ENCODE peak calls at places on chromosomes 7 and 10, in six cellular contexts. One of them, this sample, is unnamed.

GRCh38 chr7:5041047-5041446 is 4.6 kb upstream of the RBAK start:
- DNase-seq in GM12878: no peak
- DNase-seq in H1: no peak
- DNase-seq in GM12891: no peak
- DNase-seq in K562: no peak
- DNase-seq in HepG2: no peak
- DNase-seq in this sample: no peak

GRCh38 chr10:88174391-88174790 is 311.0 kb downstream of the PTEN start:
- DNase-seq in HepG2: no peak
- DNase-seq in GM12878: no peak
- DNase-seq in H1: no peak
- DNase-seq in K562: no peak
- DNase-seq in GM12891: no peak
- DNase-seq in this sample: no peak

GRCh38 chr10:61503051-61503450 is 49.9 kb upstream of the TMEM26 start:
- DNase-seq in GM12891: no peak
- DNase-seq in HepG2: no peak
- DNase-seq in GM12878: no peak
- DNase-seq in H1: no peak
- DNase-seq in K562: no peak
- DNase-seq in this sample: no peak

GRCh38 chr10:1297566-1298301 is 241.5 kb downstream of the WDR37 start:
- DNase-seq in HepG2: no peak
- DNase-seq in GM12878: no peak
- DNase-seq in H1: peak; percentile 73
- DNase-seq in K562: no peak
- DNase-seq in GM12891: no peak
- DNase-seq in this sample: no peak

GRCh38 chr7:49483142-49483541 is 290.3 kb upstream of the VWC2 start:
- DNase-seq in K562: no peak
- DNase-seq in HepG2: peak; percentile 1
- DNase-seq in H1: no peak
- DNase-seq in GM12891: peak; percentile 5
- DNase-seq in GM12878: no peak
- DNase-seq in this sample: no peak

GRCh38 chr10:44662002-44662401 is 249.1 kb upstream of the TMEM72 start:
- DNase-seq in H1: no peak
- DNase-seq in HepG2: no peak
- DNase-seq in GM12891: no peak
- DNase-seq in GM12878: no peak
- DNase-seq in K562: no peak
- DNase-seq in this sample: no peak

GRCh38 chr7:141864765-141865447 is 23.6 kb upstream of the PRSS37 start:
- DNase-seq in GM12891: no peak
- DNase-seq in K562: no peak
- DNase-seq in HepG2: no peak
- DNase-seq in GM12878: no peak
- DNase-seq in H1: no peak
- DNase-seq in this sample: no peak

GRCh38 chr10:12656518-12657142 is 307.3 kb downstream of the CAMK1D start:
- DNase-seq in GM12878: no peak
- DNase-seq in HepG2: peak; percentile 37
- DNase-seq in K562: peak; percentile 30
- DNase-seq in H1: no peak
- DNase-seq in GM12891: no peak
- DNase-seq in this sample: no peak

GRCh38 chr10:119658274-119658673 is 7.1 kb downstream of the BAG3 start:
- DNase-seq in GM12891: no peak
- DNase-seq in GM12878: no peak
- DNase-seq in HepG2: peak; percentile 63
- DNase-seq in K562: peak; percentile 86
- DNase-seq in H1: no peak
- DNase-seq in this sample: no peak

GRCh38 chr10:70890917-70891431 is 2.6 kb upstream of the PCBD1 start:
- DNase-seq in HepG2: peak; percentile 75
- DNase-seq in H1: no peak
- DNase-seq in GM12878: no peak
- DNase-seq in GM12891: no peak
- DNase-seq in K562: peak; percentile 64
- DNase-seq in this sample: no peak

GRCh38 chr10:28532223-28532508 is 752 bp upstream of the WAC start:
- DNase-seq in GM12891: peak; percentile 39
- DNase-seq in GM12878: no peak
- DNase-seq in HepG2: peak; percentile 27
- DNase-seq in K562: peak; percentile 62
- DNase-seq in H1: no peak
- DNase-seq in this sample: no peak

GRCh38 chr10:77036993-77037734 is 600.4 kb downstream of the KCNMA1 start:
- DNase-seq in GM12878: no peak
- DNase-seq in GM12891: no peak
- DNase-seq in H1: peak; percentile 65
- DNase-seq in K562: peak; percentile 53
- DNase-seq in HepG2: peak; percentile 9
- DNase-seq in this sample: no peak

GRCh38 chr10:93075369-93076221 is 1.9 kb downstream of the CYP26A1 start:
- DNase-seq in K562: no peak
- DNase-seq in H1: no peak
- DNase-seq in HepG2: no peak
- DNase-seq in GM12878: no peak
- DNase-seq in GM12891: peak; percentile 45
- DNase-seq in this sample: no peak

GRCh38 chr7:33686001-33686591 is 219.2 kb upstream of the BMPER start:
- DNase-seq in H1: no peak
- DNase-seq in HepG2: no peak
- DNase-seq in GM12891: no peak
- DNase-seq in GM12878: no peak
- DNase-seq in K562: peak; percentile 5
- DNase-seq in this sample: no peak

GRCh38 chr7:18357691-18358090 is 137.9 kb upstream of the HDAC9 start:
- DNase-seq in GM12878: no peak
- DNase-seq in K562: no peak
- DNase-seq in H1: no peak
- DNase-seq in HepG2: no peak
- DNase-seq in GM12891: no peak
- DNase-seq in this sample: no peak

GRCh38 chr10:80537705-80538480 is at the start of gene SH2D4B:
- DNase-seq in GM12878: no peak
- DNase-seq in K562: no peak
- DNase-seq in H1: peak; percentile 41
- DNase-seq in GM12891: no peak
- DNase-seq in HepG2: no peak
- DNase-seq in this sample: no peak

GRCh38 chr10:114458955-114459354 is 54.7 kb upstream of the AFAP1L2 start:
- DNase-seq in H1: peak; percentile 82
- DNase-seq in HepG2: peak; percentile 8
- DNase-seq in GM12878: no peak
- DNase-seq in K562: peak; percentile 27
- DNase-seq in GM12891: peak; percentile 31
- DNase-seq in this sample: peak; percentile 12

GRCh38 chr10:6088721-6089333 is at the start of gene RBM17:
- DNase-seq in K562: peak; percentile 97
- DNase-seq in HepG2: peak; percentile 88
- DNase-seq in GM12878: peak; percentile 82
- DNase-seq in GM12891: peak; percentile 85
- DNase-seq in H1: peak; percentile 100
- DNase-seq in this sample: peak; percentile 79

GRCh38 chr7:41224063-41224763 is 478.7 kb downstream of the INHBA start:
- DNase-seq in HepG2: no peak
- DNase-seq in K562: no peak
- DNase-seq in GM12878: no peak
- DNase-seq in GM12891: no peak
- DNase-seq in H1: no peak
- DNase-seq in this sample: no peak

GRCh38 chr10:4018054-4018511 is 233.1 kb upstream of the KLF6 start:
- DNase-seq in GM12891: no peak
- DNase-seq in GM12878: no peak
- DNase-seq in H1: no peak
- DNase-seq in K562: no peak
- DNase-seq in HepG2: no peak
- DNase-seq in this sample: no peak

GRCh38 chr7:137625197-137625596 is 221.6 kb downstream of the DGKI start:
- DNase-seq in GM12891: no peak
- DNase-seq in H1: no peak
- DNase-seq in K562: peak; percentile 53
- DNase-seq in HepG2: no peak
- DNase-seq in GM12878: no peak
- DNase-seq in this sample: no peak

GRCh38 chr7:139242741-139243281 is 11.8 kb downstream of the UBN2 start:
- DNase-seq in GM12891: no peak
- DNase-seq in K562: peak; percentile 54
- DNase-seq in H1: no peak
- DNase-seq in GM12878: no peak
- DNase-seq in HepG2: no peak
- DNase-seq in this sample: no peak

GRCh38 chr7:105439174-105439893 is 50.6 kb upstream of the SRPK2 start:
- DNase-seq in HepG2: peak; percentile 30
- DNase-seq in K562: no peak
- DNase-seq in GM12891: no peak
- DNase-seq in GM12878: no peak
- DNase-seq in H1: no peak
- DNase-seq in this sample: no peak

GRCh38 chr7:88881136-88881535 is 85.6 kb upstream of the TEX47 start:
- DNase-seq in GM12878: no peak
- DNase-seq in GM12891: no peak
- DNase-seq in HepG2: no peak
- DNase-seq in K562: no peak
- DNase-seq in H1: no peak
- DNase-seq in this sample: no peak

GRCh38 chr7:131103997-131104396 is 223.7 kb upstream of the MKLN1 start:
- DNase-seq in K562: no peak
- DNase-seq in GM12891: no peak
- DNase-seq in HepG2: no peak
- DNase-seq in H1: no peak
- DNase-seq in GM12878: no peak
- DNase-seq in this sample: no peak

GRCh38 chr7:102260856-102261255 is 25.8 kb upstream of the SH2B2 start:
- DNase-seq in H1: no peak
- DNase-seq in GM12878: no peak
- DNase-seq in GM12891: no peak
- DNase-seq in K562: no peak
- DNase-seq in HepG2: no peak
- DNase-seq in this sample: no peak

GRCh38 chr7:157276731-157277562 is 59.9 kb upstream of the DNAJB6 start:
- DNase-seq in HepG2: no peak
- DNase-seq in GM12878: no peak
- DNase-seq in GM12891: no peak
- DNase-seq in H1: peak; percentile 46
- DNase-seq in K562: no peak
- DNase-seq in this sample: no peak

GRCh38 chr10:75547391-75548298 is 116.2 kb downstream of the LRMDA start:
- DNase-seq in HepG2: no peak
- DNase-seq in GM12891: no peak
- DNase-seq in GM12878: peak; percentile 33
- DNase-seq in H1: no peak
- DNase-seq in K562: no peak
- DNase-seq in this sample: no peak

GRCh38 chr10:17115683-17116082 is 13.9 kb downstream of the CUBN start:
- DNase-seq in K562: peak; percentile 43
- DNase-seq in H1: no peak
- DNase-seq in GM12891: no peak
- DNase-seq in GM12878: no peak
- DNase-seq in HepG2: no peak
- DNase-seq in this sample: no peak

GRCh38 chr7:128904381-128905197 is 5.9 kb downstream of the KCP start:
- DNase-seq in K562: peak; percentile 78
- DNase-seq in H1: peak; percentile 54
- DNase-seq in GM12891: peak; percentile 70
- DNase-seq in GM12878: peak; percentile 35
- DNase-seq in HepG2: peak; percentile 52
- DNase-seq in this sample: no peak

GRCh38 chr10:95730233-95730632 is 25.7 kb upstream of the ENTPD1 start:
- DNase-seq in GM12891: no peak
- DNase-seq in HepG2: no peak
- DNase-seq in H1: no peak
- DNase-seq in K562: no peak
- DNase-seq in GM12878: no peak
- DNase-seq in this sample: no peak

GRCh38 chr7:46215987-46216567 is 295.0 kb upstream of the IGFBP3 start:
- DNase-seq in H1: peak; percentile 41
- DNase-seq in GM12891: no peak
- DNase-seq in K562: no peak
- DNase-seq in GM12878: no peak
- DNase-seq in HepG2: peak; percentile 97
- DNase-seq in this sample: no peak

GRCh38 chr7:44267719-44268413 is 57.5 kb downstream of the CAMK2B start:
- DNase-seq in HepG2: no peak
- DNase-seq in GM12878: no peak
- DNase-seq in K562: no peak
- DNase-seq in GM12891: no peak
- DNase-seq in H1: no peak
- DNase-seq in this sample: no peak
- TF ChIP-seq POLR2A in HepG2: no peak
- TF ChIP-seq POLR2A in GM12878: no peak
- TF ChIP-seq POLR2A in K562: no peak
- TF ChIP-seq POLR2A in GM12891: no peak
- TF ChIP-seq POLR2A in H1: no peak
- TF ChIP-seq POLR2A in this sample: no peak

DNA sequence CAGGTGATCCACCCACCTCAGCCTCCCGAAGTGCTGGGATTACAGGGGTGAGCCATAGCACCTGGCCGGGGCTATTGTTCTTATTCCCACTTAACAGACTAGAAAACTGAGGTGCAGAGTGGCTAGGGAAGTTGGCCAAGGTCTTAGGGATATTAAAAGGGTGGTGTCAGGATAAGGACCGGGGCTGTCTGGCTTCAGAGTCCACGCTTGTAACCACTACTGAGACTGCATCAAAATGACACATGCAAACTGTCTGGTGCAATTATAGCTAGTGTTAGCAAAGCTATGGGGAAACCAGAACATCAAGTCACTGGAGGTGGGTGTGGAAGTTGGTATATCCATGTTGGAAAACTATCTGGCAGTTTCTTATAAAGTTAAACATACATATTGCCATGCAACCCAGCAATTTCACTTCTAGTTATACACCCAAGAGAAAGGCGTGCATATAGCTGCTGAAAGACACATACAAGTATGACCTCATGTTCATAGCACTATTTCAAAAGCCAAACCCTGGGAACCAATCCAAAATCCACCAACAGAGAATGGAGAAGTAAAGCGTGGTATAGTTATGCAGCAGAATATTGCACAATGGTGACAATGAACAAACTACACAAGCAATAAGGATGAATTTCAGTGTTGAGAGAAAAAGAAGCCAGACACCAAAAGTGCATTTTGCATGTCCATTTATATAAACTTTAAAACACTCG is 33.9 kb upstream of the EEPD1 start:
- DNase-seq in H1: no peak
- DNase-seq in GM12891: no peak
- DNase-seq in GM12878: no peak
- DNase-seq in HepG2: peak; percentile 73
- DNase-seq in K562: no peak
- DNase-seq in this sample: no peak
- TF ChIP-seq POLR2AphosphoS5 in H1: no peak
- TF ChIP-seq POLR2AphosphoS5 in GM12891: no peak
- TF ChIP-seq POLR2AphosphoS5 in GM12878: no peak
- TF ChIP-seq POLR2AphosphoS5 in HepG2: no peak
- TF ChIP-seq POLR2AphosphoS5 in K562: no peak
- TF ChIP-seq POLR2AphosphoS5 in this sample: no peak

GRCh38 chr7:471191-471865 is 48.3 kb downstream of the PDGFA start:
- DNase-seq in HepG2: no peak
- DNase-seq in GM12878: no peak
- DNase-seq in K562: peak; percentile 38
- DNase-seq in GM12891: no peak
- DNase-seq in H1: no peak
- DNase-seq in this sample: no peak
- TF ChIP-seq TAF1 in HepG2: no peak
- TF ChIP-seq TAF1 in GM12878: no peak
- TF ChIP-seq TAF1 in K562: no peak
- TF ChIP-seq TAF1 in GM12891: no peak
- TF ChIP-seq TAF1 in H1: no peak
- TF ChIP-seq TAF1 in this sample: no peak

GRCh38 chr7:77798394-77799077 is at the start of the genes PHTF2 and TMEM60:
- DNase-seq in GM12891: peak; percentile 77
- DNase-seq in HepG2: peak; percentile 99
- DNase-seq in K562: peak; percentile 99
- DNase-seq in H1: peak; percentile 97
- DNase-seq in GM12878: peak; percentile 99
- DNase-seq in this sample: peak; percentile 72
- TF ChIP-seq POLR2A in GM12891: no peak
- TF ChIP-seq POLR2A in HepG2: peak; percentile 24
- TF ChIP-seq POLR2A in K562: peak; percentile 76
- TF ChIP-seq POLR2A in H1: no peak
- TF ChIP-seq POLR2A in GM12878: peak; percentile 76
- TF ChIP-seq POLR2A in this sample: peak; percentile 27

This sample was measured in GM12892.